ENCODE peak calls at places on chromosomes 13 and 19, in five cellular contexts. U, H, K, Q and F are unnamed samples.
A peak's percentile ranks its signal among the peaks of the same experiment; 100 is the strongest.

GRCh38 chr19:7450243-7451223 is 38.3 kb downstream of the PEX11G start:
- DNase-seq in U (peak; percentile 24), H (no peak), K (peak; percentile 70), Q (no peak), F (peak; percentile 69)

GRCh38 chr19:54172413-54172763 is 572 bp downstream of the TMC4 start:
- DNase-seq in Q (no peak), U (no peak), H (no peak), K (peak; percentile 42), F (no peak)

GRCh38 chr19:16085115-16085514 is 8.8 kb downstream of the TPM4 start:
- DNase-seq in Q (no peak), K (no peak), U (no peak), H (no peak), F (no peak)

GRCh38 chr19:7113233-7113632 is 43.7 kb downstream of the ZNF557 start:
- DNase-seq in H (no peak), Q (no peak), U (peak; percentile 4), K (no peak), F (no peak)

GRCh38 chr19:21022996-21023395 is 2.5 kb downstream of the ZNF430 start:
- DNase-seq in U (peak; percentile 67), K (no peak), H (no peak), Q (no peak), F (peak; percentile 71)

GRCh38 chr13:112215871-112216270 is 148.9 kb downstream of the SOX1 start:
- DNase-seq in Q (no peak), H (no peak), U (no peak), K (no peak), F (no peak)

GRCh38 chr19:39827216-39827615 is 6.7 kb downstream of the DYRK1B start:
- DNase-seq in K (no peak), Q (no peak), H (no peak), U (no peak), F (no peak)

GRCh38 chr13:79030513-79030912 is 371.6 kb upstream of the OBI1 start:
- DNase-seq in Q (no peak), U (no peak), H (no peak), K (no peak), F (no peak)

GRCh38 chr19:55172741-55173140 is 6.3 kb upstream of the DNAAF3 start:
- DNase-seq in U (peak; percentile 36), H (no peak), K (peak; percentile 51), Q (no peak), F (peak; percentile 60)